ENCODE peak calls at places on chromosomes 11 and 22, in four cellular contexts. Z is A549, Q is esophagus muscularis mucosa, R is SK-N-SH. G is an unnamed sample.

GRCh38 chr11:69644962-69645675 is 4.2 kb downstream of the CCND1 start:
- DNase-seq in R (peak; percentile 66), Z (no peak), Q (no peak), G (no peak)

GRCh38 chr11:63888170-63889086 is 28.5 kb downstream of the RCOR2 start:
- DNase-seq in Q (no peak), R (no peak), Z (peak; percentile 32), G (peak; percentile 83)

GRCh38 chr11:10317281-10317755 is 12.4 kb downstream of the ADM start:
- DNase-seq in R (no peak), Z (no peak), Q (no peak), G (no peak)

GRCh38 chr11:65651589-65652510 is 10.9 kb downstream of the RELA start:
- DNase-seq in Z (no peak), Q (no peak), R (no peak), G (peak; percentile 86)

GRCh38 chr22:40407021-40407761 is 36.8 kb downstream of the SGSM3 start:
- DNase-seq in R (no peak), Z (no peak), Q (no peak), G (no peak)

GRCh38 chr22:46076651-46077339 is 73.5 kb upstream of the PPARA start:
- DNase-seq in Q (no peak), R (no peak), Z (peak; percentile 76), G (peak; percentile 59)

GRCh38 chr11:73175551-73176144 is 33.5 kb upstream of the FCHSD2 start:
- DNase-seq in Q (no peak), R (no peak), Z (no peak), G (no peak)

GRCh38 chr11:64998690-64999431 is 2.1 kb upstream of the BATF2 start:
- DNase-seq in Q (no peak), Z (peak; percentile 68), R (no peak), G (no peak)

GRCh38 chr11:9386901-9387300 is 2.4 kb downstream of the IPO7 start:
- DNase-seq in Q (no peak), Z (no peak), R (no peak), G (no peak)

GRCh38 chr11:105609832-105610781 is at the start of gene GRIA4:
- DNase-seq in Z (peak; percentile 1), Q (no peak), R (peak; percentile 79), G (peak; percentile 27)

GRCh38 chr11:122038543-122038942 is 77.5 kb downstream of the BLID start:
- DNase-seq in Q (no peak), R (no peak), Z (no peak), G (no peak)

GRCh38 chr11:121448431-121448941 is 3.6 kb upstream of the SORL1 start:
- DNase-seq in Z (no peak), R (no peak), Q (no peak), G (no peak)

GRCh38 chr22:20904980-20905355 is 12.2 kb upstream of the CRKL start:
- DNase-seq in Z (no peak), R (no peak), Q (no peak), G (no peak)

GRCh38 chr22:50001388-50002231 is 11.0 kb downstream of the IL17REL start:
- DNase-seq in Q (no peak), R (no peak), Z (no peak), G (no peak)

GRCh38 chr11:72456651-72457050 is 22.3 kb upstream of the CLPB start:
- DNase-seq in Q (no peak), Z (no peak), R (peak; percentile 20), G (no peak)

GRCh38 chr22:48658246-48658645 is 1169.4 kb downstream of the BRD1 start:
- DNase-seq in Z (no peak), R (no peak), Q (no peak), G (no peak)

GRCh38 chr11:27396259-27396839 is 33.3 kb upstream of the CCDC34 start:
- DNase-seq in Q (no peak), R (no peak), Z (no peak), G (no peak)

GRCh38 chr11:12050470-12050891 is 42.1 kb upstream of the DKK3 start:
- DNase-seq in R (no peak), Z (no peak), Q (no peak), G (no peak)

GRCh38 chr11:13761712-13762111 is 93.2 kb downstream of the FAR1 start:
- DNase-seq in Z (no peak), R (no peak), Q (no peak), G (no peak)

GRCh38 chr11:60924110-60924905 is at the start of gene TMEM132A:
- DNase-seq in Q (no peak), R (peak; percentile 99), Z (peak; percentile 68), G (peak; percentile 82)

GRCh38 chr22:44279059-44279340 is 33.8 kb downstream of the SHISAL1 start:
- DNase-seq in R (no peak), Q (no peak), Z (no peak), G (no peak)

GRCh38 chr22:39209756-39210155 is 35.0 kb downstream of the PDGFB start:
- DNase-seq in Q (no peak), R (no peak), Z (no peak), G (no peak)

GRCh38 chr22:50060441-50061140 is 2.5 kb upstream of the TTLL8 start:
- DNase-seq in Q (no peak), R (no peak), Z (no peak), G (no peak)

GRCh38 chr11:101516546-101516945 is 67.3 kb downstream of the TRPC6 start:
- DNase-seq in R (no peak), Q (no peak), Z (no peak), G (no peak)

GRCh38 chr11:134317103-134317502 is 14.7 kb upstream of the GLB1L2 start:
- DNase-seq in Z (no peak), Q (no peak), R (no peak), G (no peak)

GRCh38 chr11:1645357-1645821 is 15.8 kb downstream of the KRTAP5-5 start:
- DNase-seq in Q (no peak), Z (no peak), R (no peak), G (no peak)

GRCh38 chr11:134468796-134469195 is 56.8 kb upstream of the B3GAT1 start:
- DNase-seq in Q (no peak), Z (no peak), R (no peak), G (peak; percentile 61)

GRCh38 chr11:96293583-96293982 is 49.4 kb downstream of the MAML2 start:
- DNase-seq in Q (no peak), R (no peak), Z (no peak), G (no peak)

GRCh38 chr22:28582806-28583205 is 96.8 kb downstream of the TTC28 start:
- DNase-seq in Z (no peak), Q (no peak), R (peak; percentile 45), G (no peak)

GRCh38 chr11:128324531-128325141 is 262.7 kb downstream of the ETS1 start:
- DNase-seq in R (no peak), Q (peak; percentile 77), Z (no peak), G (no peak)

GRCh38 chr22:41532908-41533825 is 11.1 kb downstream of the POLR3H start:
- DNase-seq in Q (no peak), R (peak; percentile 71), Z (peak; percentile 54), G (peak; percentile 82)

GRCh38 chr22:17647996-17648395 is 9.4 kb downstream of the BCL2L13 start:
- DNase-seq in R (no peak), Q (no peak), Z (no peak), G (no peak)

GRCh38 chr22:38455530-38456271 is 702 bp upstream of the KCNJ4 start:
- DNase-seq in Q (no peak), R (peak; percentile 86), Z (no peak), G (no peak)

GRCh38 chr11:78823588-78823987 is 248.9 kb upstream of the NARS2 start:
- DNase-seq in R (no peak), Z (no peak), Q (no peak), G (no peak)

DNA sequence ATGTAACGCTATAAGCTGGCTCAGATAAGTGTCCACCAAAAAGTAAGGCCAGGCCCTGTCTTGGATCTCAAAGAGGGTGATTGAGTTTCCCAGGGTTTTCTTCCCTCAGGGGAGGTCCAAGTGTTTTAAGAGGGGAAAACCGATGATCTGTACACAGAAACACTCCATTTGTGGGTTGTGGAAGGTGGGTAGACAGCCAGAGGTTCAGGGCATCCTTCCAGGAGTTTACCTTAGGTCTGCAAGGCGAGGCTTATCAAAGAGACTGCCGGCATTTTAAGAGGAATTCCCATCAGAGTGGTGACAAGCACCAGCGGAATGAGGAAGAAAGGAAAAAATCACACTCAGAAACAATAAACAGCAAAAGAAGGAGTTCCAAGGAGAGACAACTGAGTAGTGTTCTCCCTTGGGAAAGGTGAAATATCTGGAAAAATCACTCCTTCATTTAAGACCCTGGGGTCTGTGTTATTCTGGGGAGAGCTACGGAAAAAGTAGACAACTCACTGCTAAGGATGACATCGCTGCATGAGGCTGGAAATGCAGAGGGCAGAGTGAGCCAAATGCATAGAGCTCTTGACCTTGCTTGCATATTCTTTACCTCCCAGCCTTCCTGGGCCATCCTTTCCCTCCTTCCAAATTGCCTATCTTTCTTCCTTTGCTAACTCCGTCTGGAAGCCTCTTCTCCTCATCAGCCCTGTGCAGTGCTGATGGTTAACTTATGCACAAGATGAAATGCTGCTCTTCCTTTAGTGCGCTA is 22.1 kb upstream of the MMP7 start:
- DNase-seq in Z (peak; percentile 96), R (no peak), Q (no peak), G (peak; percentile 48)
- TF ChIP-seq EP300 in Z (peak; percentile 81), R (no peak), Q (no peak), G (no peak)

GRCh38 chr11:77089004-77089545 is 13.6 kb upstream of the OMP start:
- DNase-seq in Z (no peak), Q (no peak), R (no peak), G (no peak)
- TF ChIP-seq EP300 in Z (no peak), Q (no peak), R (no peak), G (no peak)

GRCh38 chr22:47631571-47632102 is 869.2 kb downstream of the TBC1D22A start:
- DNase-seq in Z (no peak), Q (peak; percentile 72), R (peak; percentile 71), G (peak; percentile 23)
- TF ChIP-seq EP300 in Z (no peak), Q (no peak), R (no peak), G (no peak)

GRCh38 chr11:3077174-3077839 is 20.1 kb upstream of the CARS1 start:
- DNase-seq in Q (no peak), Z (no peak), R (no peak), G (no peak)

GRCh38 chr11:3069425-3069824 is 12.2 kb upstream of the CARS1 start:
- DNase-seq in Q (no peak), Z (no peak), R (no peak), G (no peak)

GRCh38 chr11:3077846-3078440 is 20.7 kb upstream of the CARS1 start:
- DNase-seq in R (no peak), Z (no peak), Q (no peak), G (no peak)

GRCh38 chr11:3074912-3075589 is 17.8 kb upstream of the CARS1 start:
- DNase-seq in Z (no peak), R (no peak), Q (no peak), G (no peak)

GRCh38 chr11:3073029-3073435 is 15.8 kb upstream of the CARS1 start:
- DNase-seq in Z (no peak), R (no peak), Q (no peak), G (no peak)
- TF ChIP-seq EP300 in Z (no peak), R (no peak), Q (no peak), G (no peak)

GRCh38 chr11:89495951-89496350 is 4.8 kb upstream of the NOX4 start:
- DNase-seq in R (no peak), Q (no peak), Z (peak; percentile 37), G (no peak)
- TF ChIP-seq EP300 in R (peak; percentile 26), Q (no peak), Z (no peak), G (no peak)

G was measured in stomach.